ENCODE peak calls at places on chromosomes 7 and 10, in four cellular contexts. One of them, this sample, is unnamed.
A peak's percentile ranks its signal among the peaks of the same experiment; 100 is the strongest.

GRCh38 chr10:62456611-62457101 is 82.5 kb downstream of the ZNF365 start:
- DNase-seq in HepG2: no peak
- DNase-seq in GM12878: peak; percentile 86
- DNase-seq in H1: no peak
- DNase-seq in this sample: no peak

GRCh38 chr10:114925675-114926204 is 12.3 kb upstream of the TRUB1 start:
- DNase-seq in HepG2: no peak
- DNase-seq in GM12878: no peak
- DNase-seq in H1: no peak
- DNase-seq in this sample: no peak

GRCh38 chr7:157722137-157723060 is 385.6 kb downstream of the DNAJB6 start:
- DNase-seq in HepG2: no peak
- DNase-seq in GM12878: no peak
- DNase-seq in H1: no peak
- DNase-seq in this sample: no peak

GRCh38 chr7:23246540-23246939 is at the start of gene GPNMB:
- DNase-seq in HepG2: no peak
- DNase-seq in GM12878: no peak
- DNase-seq in H1: no peak
- DNase-seq in this sample: no peak

GRCh38 chr7:129774359-129774758 is 162.8 kb downstream of the NRF1 start:
- DNase-seq in HepG2: no peak
- DNase-seq in GM12878: no peak
- DNase-seq in H1: no peak
- DNase-seq in this sample: no peak

GRCh38 chr10:70722820-70723424 is 50.6 kb downstream of the ADAMTS14 start:
- DNase-seq in HepG2: no peak
- DNase-seq in GM12878: no peak
- DNase-seq in H1: no peak
- DNase-seq in this sample: no peak

GRCh38 chr10:49606981-49607535 is 3.1 kb upstream of the SLC18A3 start:
- DNase-seq in HepG2: peak; percentile 33
- DNase-seq in GM12878: no peak
- DNase-seq in H1: no peak
- DNase-seq in this sample: peak; percentile 51

GRCh38 chr10:59336632-59337031 is 25.7 kb downstream of the FAM13C start:
- DNase-seq in HepG2: no peak
- DNase-seq in GM12878: no peak
- DNase-seq in H1: no peak
- DNase-seq in this sample: no peak

GRCh38 chr7:68776326-68776725 is 821.9 kb upstream of the AUTS2 start:
- DNase-seq in HepG2: no peak
- DNase-seq in GM12878: no peak
- DNase-seq in H1: no peak
- DNase-seq in this sample: no peak

GRCh38 chr7:74625446-74625845 is 32.1 kb upstream of the GTF2I start:
- DNase-seq in HepG2: peak; percentile 46
- DNase-seq in GM12878: no peak
- DNase-seq in H1: no peak
- DNase-seq in this sample: no peak

GRCh38 chr7:47580811-47581331 is 1.0 kb downstream of the TNS3 start:
- DNase-seq in HepG2: peak; percentile 12
- DNase-seq in GM12878: no peak
- DNase-seq in H1: no peak
- DNase-seq in this sample: no peak

GRCh38 chr7:135262623-135263320 is 29.1 kb downstream of the STRA8 start:
- DNase-seq in HepG2: no peak
- DNase-seq in GM12878: no peak
- DNase-seq in H1: no peak
- DNase-seq in this sample: no peak

GRCh38 chr10:51063659-51064535 is 10.4 kb upstream of the PRKG1 start:
- DNase-seq in HepG2: peak; percentile 7
- DNase-seq in GM12878: no peak
- DNase-seq in H1: no peak
- DNase-seq in this sample: no peak

GRCh38 chr10:47167591-47167990 is 132.4 kb upstream of the GDF10 start:
- DNase-seq in HepG2: no peak
- DNase-seq in GM12878: no peak
- DNase-seq in H1: no peak
- DNase-seq in this sample: no peak

GRCh38 chr7:18102576-18102975 is 74.9 kb upstream of the PRPS1L1 start:
- DNase-seq in HepG2: no peak
- DNase-seq in GM12878: no peak
- DNase-seq in H1: no peak
- DNase-seq in this sample: no peak

GRCh38 chr10:24617771-24618396 is 105.8 kb downstream of the ARHGAP21 start:
- DNase-seq in HepG2: peak; percentile 50
- DNase-seq in GM12878: no peak
- DNase-seq in H1: peak; percentile 60
- DNase-seq in this sample: peak; percentile 59

GRCh38 chr7:120996333-120996982 is 7.9 kb downstream of the CPED1 start:
- DNase-seq in HepG2: no peak
- DNase-seq in GM12878: no peak
- DNase-seq in H1: no peak
- DNase-seq in this sample: no peak

GRCh38 chr10:47057471-47057870 is 146.2 kb downstream of the PTPN20 start:
- DNase-seq in HepG2: no peak
- DNase-seq in GM12878: no peak
- DNase-seq in H1: no peak
- DNase-seq in this sample: no peak

GRCh38 chr10:119973261-119973660 is 80.7 kb downstream of the SEC23IP start:
- DNase-seq in HepG2: no peak
- DNase-seq in GM12878: peak; percentile 2
- DNase-seq in H1: no peak
- DNase-seq in this sample: no peak

GRCh38 chr7:114656471-114656870 is 241.9 kb downstream of the FOXP2 start:
- DNase-seq in HepG2: no peak
- DNase-seq in GM12878: no peak
- DNase-seq in H1: no peak
- DNase-seq in this sample: no peak

GRCh38 chr10:12408472-12408871 is 59.1 kb downstream of the CAMK1D start:
- DNase-seq in HepG2: no peak
- DNase-seq in GM12878: no peak
- DNase-seq in H1: no peak
- DNase-seq in this sample: no peak

GRCh38 chr7:24283559-24283899 is 461 bp upstream of the NPY start:
- DNase-seq in HepG2: no peak
- DNase-seq in GM12878: no peak
- DNase-seq in H1: no peak
- DNase-seq in this sample: no peak

GRCh38 chr7:93298206-93298605 is 66.0 kb downstream of the VPS50 start:
- DNase-seq in HepG2: no peak
- DNase-seq in GM12878: no peak
- DNase-seq in H1: no peak
- DNase-seq in this sample: no peak

GRCh38 chr10:100342627-100342972 is 4.4 kb upstream of the SCD start:
- DNase-seq in HepG2: no peak
- DNase-seq in GM12878: no peak
- DNase-seq in H1: no peak
- DNase-seq in this sample: no peak

GRCh38 chr7:106802589-106802988 is 62.5 kb upstream of the PIK3CG start:
- DNase-seq in HepG2: no peak
- DNase-seq in GM12878: no peak
- DNase-seq in H1: no peak
- DNase-seq in this sample: no peak

GRCh38 chr7:128876978-128877755 is 14.5 kb downstream of the ATP6V1F start:
- DNase-seq in HepG2: no peak
- DNase-seq in GM12878: no peak
- DNase-seq in H1: no peak
- DNase-seq in this sample: no peak

GRCh38 chr10:85645097-85645496 is 721.5 kb downstream of the GRID1 start:
- DNase-seq in HepG2: peak; percentile 17
- DNase-seq in GM12878: no peak
- DNase-seq in H1: no peak
- DNase-seq in this sample: no peak

GRCh38 chr7:136956232-136956631 is 87.8 kb downstream of the CHRM2 start:
- DNase-seq in HepG2: no peak
- DNase-seq in GM12878: no peak
- DNase-seq in H1: no peak
- DNase-seq in this sample: no peak

GRCh38 chr10:14022052-14022451 is 308.7 kb downstream of the FRMD4A start:
- DNase-seq in HepG2: no peak
- DNase-seq in GM12878: no peak
- DNase-seq in H1: no peak
- DNase-seq in this sample: no peak

GRCh38 chr10:78982726-78983125 is 86.0 kb upstream of the ZMIZ1 start:
- DNase-seq in HepG2: no peak
- DNase-seq in GM12878: no peak
- DNase-seq in H1: no peak
- DNase-seq in this sample: no peak

GRCh38 chr7:47225387-47226170 is 356.3 kb downstream of the TNS3 start:
- DNase-seq in HepG2: no peak
- DNase-seq in GM12878: no peak
- DNase-seq in H1: no peak
- DNase-seq in this sample: no peak

GRCh38 chr7:77482015-77482414 is 55.1 kb upstream of the PTPN12 start:
- DNase-seq in HepG2: peak; percentile 84
- DNase-seq in GM12878: no peak
- DNase-seq in H1: no peak
- DNase-seq in this sample: no peak

GRCh38 chr7:142714375-142714774 is 34.9 kb upstream of the PRSS1 start:
- DNase-seq in HepG2: no peak
- DNase-seq in GM12878: no peak
- DNase-seq in H1: no peak
- DNase-seq in this sample: no peak

GRCh38 chr7:1938788-1939433 is 268.8 kb downstream of the ELFN1 start:
- DNase-seq in HepG2: no peak
- DNase-seq in GM12878: no peak
- DNase-seq in H1: no peak
- DNase-seq in this sample: no peak

GRCh38 chr10:81426722-81427121 is 448.3 kb upstream of the NRG3 start:
- DNase-seq in HepG2: no peak
- DNase-seq in GM12878: no peak
- DNase-seq in H1: no peak
- DNase-seq in this sample: no peak

GRCh38 chr10:43691503-43691902 is 42.8 kb upstream of the ZNF32 start:
- DNase-seq in HepG2: no peak
- DNase-seq in GM12878: no peak
- DNase-seq in H1: no peak
- DNase-seq in this sample: no peak

DNA sequence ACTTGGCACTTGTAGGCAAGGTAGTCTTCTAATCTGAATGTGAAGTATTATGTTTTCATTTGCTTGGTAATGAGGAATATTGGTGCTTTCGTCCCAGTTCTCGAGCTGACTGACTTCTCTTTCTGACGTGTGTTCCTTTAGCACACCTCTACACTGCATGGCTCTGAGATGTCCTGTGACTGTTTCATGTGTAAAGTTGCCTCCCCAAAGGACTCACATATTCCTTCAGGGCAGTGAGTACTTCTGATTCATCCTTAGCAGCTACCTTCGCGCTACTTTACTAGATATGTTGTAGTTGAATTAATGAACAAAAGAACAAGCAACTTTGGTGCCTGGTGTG is 113.7 kb downstream of the EGFR start:
- DNase-seq in HepG2: no peak
- DNase-seq in GM12878: no peak
- DNase-seq in H1: no peak
- DNase-seq in this sample: no peak
- H3K4me1 ChIP-seq in HepG2: peaks cover 64% of the 10 kb centered on the region
- H3K4me1 ChIP-seq in GM12878: peaks cover 3% of the 10 kb centered on the region
- H3K4me1 ChIP-seq in H1: peaks cover 6% of the 10 kb centered on the region
- H3K4me1 ChIP-seq in this sample: peaks cover 20% of the 10 kb centered on the region

GRCh38 chr10:96465599-96465998 is 48.1 kb downstream of the TLL2 start:
- DNase-seq in HepG2: no peak
- DNase-seq in GM12878: no peak
- DNase-seq in H1: no peak
- DNase-seq in this sample: no peak
- H3K9ac ChIP-seq in HepG2: no peak overlapping the region
- H3K9ac ChIP-seq in GM12878: no peak overlapping the region
- H3K9ac ChIP-seq in H1: no peak overlapping the region
- H3K9ac ChIP-seq in this sample: no peak overlapping the region

GRCh38 chr7:116180302-116180701 is 30.0 kb upstream of the TES start:
- DNase-seq in HepG2: peak; percentile 31
- DNase-seq in GM12878: no peak
- DNase-seq in H1: no peak
- DNase-seq in this sample: no peak
- TF ChIP-seq SUZ12 in HepG2: no peak
- TF ChIP-seq SUZ12 in GM12878: no peak
- TF ChIP-seq SUZ12 in H1: no peak
- TF ChIP-seq SUZ12 in this sample: no peak

GRCh38 chr7:36176688-36177087 is 23.6 kb downstream of the EEPD1 start:
- DNase-seq in HepG2: no peak
- DNase-seq in GM12878: no peak
- DNase-seq in H1: no peak
- DNase-seq in this sample: no peak
- H3K4me1 ChIP-seq in HepG2: peaks cover 16% of the 10 kb centered on the region
- H3K4me1 ChIP-seq in GM12878: no peaks in the 10 kb centered on the region
- H3K4me1 ChIP-seq in H1: no peaks in the 10 kb centered on the region
- H3K4me1 ChIP-seq in this sample: no peaks in the 10 kb centered on the region

GRCh38 chr10:5559642-5560141 is 34.9 kb downstream of the CALML3 start:
- DNase-seq in HepG2: no peak
- DNase-seq in GM12878: no peak
- DNase-seq in H1: no peak
- DNase-seq in this sample: no peak
- H3K9ac ChIP-seq in HepG2: no peak overlapping the region
- H3K9ac ChIP-seq in GM12878: no peak overlapping the region
- H3K9ac ChIP-seq in H1: no peak overlapping the region
- H3K9ac ChIP-seq in this sample: no peak overlapping the region

GRCh38 chr10:124659380-124659779 is 84.8 kb downstream of the FAM53B start:
- DNase-seq in HepG2: no peak
- DNase-seq in GM12878: no peak
- DNase-seq in H1: no peak
- DNase-seq in this sample: no peak

GRCh38 chr10:124663228-124663627 is 81.0 kb downstream of the FAM53B start:
- DNase-seq in HepG2: no peak
- DNase-seq in GM12878: no peak
- DNase-seq in H1: no peak
- DNase-seq in this sample: no peak

GRCh38 chr10:124660404-124661125 is 83.6 kb downstream of the FAM53B start:
- DNase-seq in HepG2: no peak
- DNase-seq in GM12878: no peak
- DNase-seq in H1: no peak
- DNase-seq in this sample: no peak

GRCh38 chr10:124663766-124664360 is 80.3 kb downstream of the FAM53B start:
- DNase-seq in HepG2: no peak
- DNase-seq in GM12878: no peak
- DNase-seq in H1: no peak
- DNase-seq in this sample: no peak

GRCh38 chr10:124661661-124662180 is 82.5 kb downstream of the FAM53B start:
- DNase-seq in HepG2: no peak
- DNase-seq in GM12878: no peak
- DNase-seq in H1: no peak
- DNase-seq in this sample: no peak
- TF ChIP-seq SUZ12 in HepG2: no peak
- TF ChIP-seq SUZ12 in GM12878: no peak
- TF ChIP-seq SUZ12 in H1: no peak
- TF ChIP-seq SUZ12 in this sample: no peak

This sample was measured in NT2/D1.